ENCODE peak calls at places on chromosomes 11 and 22, in five cellular contexts. L, E, S, A and R are unnamed samples.

GRCh38 chr11:12220305-12220704 is 109.9 kb downstream of the MICAL2 start:
- DNase-seq in L (no peak), E (no peak), S (peak), A (peak), R (no peak)

GRCh38 chr22:37218771-37219411 is 6.6 kb upstream of the SSTR3 start:
- DNase-seq in L (no peak), E (no peak), S (no peak), A (no peak), R (no peak)

GRCh38 chr11:113474362-113475159 is 637 bp downstream of the DRD2 start:
- DNase-seq in L (peak), E (peak), S (peak), A (peak), R (no peak)

GRCh38 chr11:47414685-47415070 is 6.3 kb downstream of the SLC39A13 start:
- DNase-seq in L (no peak), E (no peak), S (no peak), A (no peak), R (no peak)

GRCh38 chr11:102420547-102420946 is 32.0 kb downstream of the TMEM123 start:
- DNase-seq in L (no peak), E (no peak), S (no peak), A (no peak), R (no peak)

GRCh38 chr22:49569286-49570031 is 258.2 kb downstream of the BRD1 start:
- DNase-seq in L (no peak), E (no peak), S (no peak), A (peak), R (peak)

GRCh38 chr11:118607401-118608267 is at the start of gene PHLDB1:
- DNase-seq in L (peak), E (peak), S (peak), A (peak), R (peak)

GRCh38 chr22:42388130-42388797 is 43.9 kb downstream of the NFAM1 start:
- DNase-seq in L (peak), E (peak), S (no peak), A (peak), R (no peak)

GRCh38 chr11:6397636-6398035 is 7.4 kb downstream of the SMPD1 start:
- DNase-seq in L (peak), E (no peak), S (no peak), A (no peak), R (no peak)

GRCh38 chr22:40634119-40634903 is 2.2 kb downstream of the MRTFA start:
- DNase-seq in L (no peak), E (no peak), S (no peak), A (no peak), R (no peak)

GRCh38 chr22:29136715-29137700 is 64.2 kb downstream of the KREMEN1 start:
- DNase-seq in L (no peak), E (peak), S (no peak), A (no peak), R (no peak)

GRCh38 chr11:59528741-59529140 is 17.4 kb downstream of the OR4D9 start:
- DNase-seq in L (no peak), E (no peak), S (no peak), A (no peak), R (no peak)

GRCh38 chr11:117180661-117181585 is 2.4 kb downstream of the SIDT2 start:
- DNase-seq in L (no peak), E (peak), S (peak), A (peak), R (peak)

GRCh38 chr11:61162092-61162935 is 1.1 kb upstream of the VPS37C start:
- DNase-seq in L (no peak), E (peak), S (no peak), A (peak), R (no peak)

GRCh38 chr22:50439314-50440250 is 35.3 kb downstream of the SBF1 start:
- DNase-seq in L (no peak), E (no peak), S (peak), A (no peak), R (no peak)

GRCh38 chr11:48099916-48100446 is 116.6 kb upstream of the OR4B1 start:
- DNase-seq in L (no peak), E (no peak), S (no peak), A (no peak), R (no peak)

GRCh38 chr22:31289335-31289734 is 3.0 kb downstream of the PIK3IP1 start:
- DNase-seq in L (no peak), E (no peak), S (no peak), A (no peak), R (no peak)

GRCh38 chr11:58006940-58007339 is 16.7 kb upstream of the OR9Q1 start:
- DNase-seq in L (no peak), E (no peak), S (no peak), A (no peak), R (no peak)

GRCh38 chr11:11607772-11608171 is 14.0 kb downstream of the GALNT18 start:
- DNase-seq in L (no peak), E (no peak), S (no peak), A (no peak), R (no peak)

GRCh38 chr11:316031-316701 is 2.3 kb downstream of the IFITM1 start:
- DNase-seq in L (no peak), E (no peak), S (peak), A (no peak), R (peak)

GRCh38 chr11:110478410-110478809 is 48.7 kb downstream of the FDX1 start:
- DNase-seq in L (no peak), E (peak), S (no peak), A (no peak), R (no peak)

GRCh38 chr11:92226331-92227232 is 2.0 kb downstream of the FAT3 start:
- DNase-seq in L (peak), E (peak), S (no peak), A (peak), R (peak)

GRCh38 chr11:118304809-118305248 is 299 bp downstream of the CD3E start:
- DNase-seq in L (no peak), E (no peak), S (no peak), A (no peak), R (no peak)

GRCh38 chr22:33303109-33303508 is 244.9 kb upstream of the SYN3 start:
- DNase-seq in L (no peak), E (no peak), S (no peak), A (no peak), R (no peak)

GRCh38 chr11:85348945-85349344 is 278.2 kb downstream of the DLG2 start:
- DNase-seq in L (no peak), E (no peak), S (no peak), A (no peak), R (no peak)

GRCh38 chr11:111206472-111206871 is 39.1 kb upstream of the POU2AF2 start:
- DNase-seq in L (no peak), E (no peak), S (no peak), A (no peak), R (no peak)

GRCh38 chr11:102794382-102794781 is 3.6 kb downstream of the MMP1 start:
- DNase-seq in L (no peak), E (peak), S (no peak), A (no peak), R (no peak)

GRCh38 chr11:128476729-128477128 is 110.6 kb downstream of the ETS1 start:
- DNase-seq in L (no peak), E (no peak), S (no peak), A (no peak), R (no peak)

GRCh38 chr11:5138256-5138655 is at the start of gene OR52A5:
- DNase-seq in L (no peak), E (no peak), S (no peak), A (no peak), R (no peak)

GRCh38 chr11:2813968-2814367 is 71.6 kb downstream of the CDKN1C start:
- DNase-seq in L (no peak), E (no peak), S (no peak), A (no peak), R (no peak)

GRCh38 chr11:65594991-65595920 is at the start of gene KCNK7:
- DNase-seq in L (peak), E (no peak), S (no peak), A (no peak), R (no peak)
- H3K27ac ChIP-seq in L (no peak), E (no peak), S (no peak), A (peak), R (peak)

DNA sequence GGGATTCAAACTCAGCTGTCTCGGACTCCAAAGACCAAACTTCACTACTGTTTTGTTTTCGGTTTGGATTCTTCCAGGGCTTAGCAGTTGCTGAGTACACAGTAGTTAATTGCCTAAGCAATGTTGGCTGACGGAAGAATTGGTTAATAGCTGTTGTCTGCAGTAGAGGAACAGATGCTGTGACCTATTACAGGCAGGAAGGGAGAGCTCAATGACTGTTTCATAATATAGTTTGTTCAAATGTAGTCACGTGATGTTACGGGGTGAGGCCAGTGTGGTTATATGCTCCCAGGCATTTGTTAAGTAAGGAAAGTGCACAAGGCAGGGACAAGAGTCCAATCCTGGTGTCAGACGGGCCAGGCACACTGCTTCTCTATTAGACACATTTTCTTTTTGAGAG is 222.6 kb upstream of the CCDC90B start:
- DNase-seq in L (no peak), E (no peak), S (no peak), A (no peak), R (no peak)
- H3K4me3 ChIP-seq in L (no peak), E (no peak), S (no peak), A (no peak), R (no peak)

GRCh38 chr22:39098026-39098425 is 982 bp downstream of the APOBEC3H start:
- DNase-seq in L (peak), E (no peak), S (no peak), A (no peak), R (no peak)
- TF ChIP-seq CTCF in L (no peak), E (no peak), S (no peak), A (no peak), R (no peak)

GRCh38 chr22:16586991-16587390 is 5.6 kb downstream of the CCT8L2 start:
- DNase-seq in L (no peak), E (no peak), S (no peak), A (no peak), R (no peak)
- H3K27ac ChIP-seq in L (no peak), E (no peak), S (no peak), A (no peak), R (no peak)